ENCODE peak calls at places on chromosomes 2 and 18, in seven cellular contexts. N is ecto neural progenitor cell; K is stimulated activated CD4-positive, alpha-beta T cell treated with anti-CD3 and anti-CD28 coated beads, Interleukin-2, amount 100 ng/mL, for 24 hours; O is SW 1271; F is HT-29; X is activated T-helper 9 cell treated with anti-CD3 and anti-CD28 coated beads, Interleukin-2, amount 50 U/mL, for 16 hours; R is neural progenitor cell. B is an unnamed sample.

GRCh38 chr2:190359896-190360376 is 16.5 kb downstream of the INPP1 start:
- DNase-seq in R (peak), K (peak), O (no peak), X (peak), N (no peak), F (no peak), B (peak)

GRCh38 chr2:178833382-178833781 is 26.2 kb upstream of the TTN start:
- DNase-seq in F (no peak), N (no peak), R (no peak), X (no peak), O (no peak), K (no peak), B (no peak)

GRCh38 chr18:80103231-80103630 is 5.8 kb upstream of the ADNP2 start:
- DNase-seq in F (no peak), R (no peak), X (no peak), K (no peak), O (no peak), N (no peak), B (no peak)

GRCh38 chr18:75088622-75089211 is 120.2 kb downstream of the PTGR3 start:
- DNase-seq in K (no peak), O (no peak), R (no peak), X (no peak), F (no peak), N (peak), B (no peak)

GRCh38 chr2:72144412-72144745 is 3.3 kb downstream of the CYP26B1 start:
- DNase-seq in X (no peak), F (no peak), K (no peak), N (no peak), O (no peak), R (no peak), B (no peak)

GRCh38 chr2:3377279-3377611 is 373 bp downstream of the EIPR1 start:
- DNase-seq in X (no peak), R (no peak), O (no peak), N (no peak), K (no peak), F (peak), B (no peak)

GRCh38 chr2:237359894-237360780 is 53.8 kb downstream of the COL6A3 start:
- DNase-seq in O (no peak), F (no peak), K (no peak), X (no peak), R (peak), N (no peak), B (no peak)

GRCh38 chr2:200317975-200318374 is 11.5 kb downstream of the SPATS2L start:
- DNase-seq in K (no peak), N (no peak), R (no peak), F (peak), O (no peak), X (no peak), B (no peak)

GRCh38 chr2:26704441-26704977 is 12.0 kb downstream of the KCNK3 start:
- DNase-seq in O (no peak), X (no peak), F (no peak), N (no peak), R (no peak), K (no peak), B (no peak)

GRCh38 chr2:127143851-127144782 is 37.2 kb upstream of the BIN1 start:
- DNase-seq in F (peak), N (peak), O (no peak), R (no peak), X (no peak), K (no peak), B (no peak)

GRCh38 chr2:215436705-215437570 is 1.1 kb upstream of the FN1 start:
- DNase-seq in N (peak), K (peak), O (no peak), R (peak), F (no peak), X (no peak), B (no peak)

GRCh38 chr2:109045505-109045904 is 56.5 kb upstream of the EDAR start:
- DNase-seq in F (peak), X (no peak), O (no peak), R (no peak), N (no peak), K (no peak), B (no peak)

GRCh38 chr18:32770651-32771168 is 2.1 kb downstream of the KLHL14 start:
- DNase-seq in X (no peak), R (peak), O (no peak), N (peak), K (peak), F (no peak), B (peak)

GRCh38 chr18:57780318-57781127 is 22.6 kb downstream of the ATP8B1 start:
- DNase-seq in O (no peak), N (no peak), F (peak), X (no peak), R (no peak), K (no peak), B (no peak)

GRCh38 chr2:139652385-139652784 is 872.2 kb upstream of the NXPH2 start:
- DNase-seq in R (no peak), X (no peak), K (no peak), N (no peak), O (no peak), F (no peak), B (no peak)

GRCh38 chr2:159128191-159128590 is 158.3 kb downstream of the WDSUB1 start:
- DNase-seq in K (no peak), N (no peak), R (no peak), F (no peak), O (no peak), X (no peak), B (no peak)

GRCh38 chr2:31251018-31251417 is 17.1 kb downstream of the EHD3 start:
- DNase-seq in K (no peak), O (no peak), R (no peak), X (no peak), N (no peak), F (no peak), B (no peak)

GRCh38 chr2:71941731-71942575 is 205.7 kb downstream of the CYP26B1 start:
- DNase-seq in K (no peak), F (no peak), X (no peak), N (peak), R (no peak), O (no peak), B (no peak)

GRCh38 chr2:28956415-28956826 is 24.7 kb upstream of the TOGARAM2 start:
- DNase-seq in F (no peak), O (no peak), K (peak), N (peak), R (peak), X (peak), B (no peak)

GRCh38 chr2:86298411-86299390 is 38.7 kb downstream of the REEP1 start:
- DNase-seq in X (no peak), N (no peak), O (no peak), K (no peak), R (peak), F (peak), B (no peak)

GRCh38 chr2:68287580-68288441 is 31.9 kb downstream of the CNRIP1 start:
- DNase-seq in F (no peak), X (no peak), R (no peak), N (no peak), O (no peak), K (no peak), B (no peak)

GRCh38 chr18:6785001-6785400 is 55.5 kb downstream of the ARHGAP28 start:
- DNase-seq in N (no peak), K (no peak), O (no peak), F (no peak), X (no peak), R (no peak), B (no peak)

GRCh38 chr2:183029219-183029618 is 9.0 kb downstream of the NCKAP1 start:
- DNase-seq in F (no peak), N (no peak), X (no peak), O (no peak), R (no peak), K (no peak), B (no peak)

GRCh38 chr2:133885847-133886246 is 317.6 kb upstream of the NCKAP5 start:
- DNase-seq in X (no peak), K (no peak), O (no peak), F (no peak), R (no peak), N (no peak), B (no peak)

GRCh38 chr2:158359846-158360245 is 96.7 kb downstream of the CCDC148 start:
- DNase-seq in O (no peak), R (peak), K (peak), N (no peak), F (peak), X (peak), B (no peak)

GRCh38 chr2:180478883-180479282 is 471.8 kb upstream of the CWC22 start:
- DNase-seq in F (no peak), R (no peak), N (no peak), X (no peak), K (no peak), O (no peak), B (no peak)

GRCh38 chr2:157625311-157625710 is 3.4 kb downstream of the ACVR1C start:
- DNase-seq in N (no peak), O (no peak), K (no peak), F (no peak), R (no peak), X (no peak), B (peak)

GRCh38 chr2:179861027-179861776 is at the start of gene ZNF385B:
- DNase-seq in R (peak), O (no peak), F (no peak), N (peak), K (peak), X (no peak), B (peak)

B was measured in mucosa of descending colon.